ENCODE peak calls at places on chromosomes 7 and 10, in four cellular contexts. One of them, this sample, is unnamed.
A peak's percentile ranks its signal among the peaks of the same experiment; 100 is the strongest.

GRCh38 chr7:70392282-70392681 is 739.7 kb upstream of the GALNT17 start:
- DNase-seq in fibroblast of lung: peak; percentile 72
- DNase-seq in body of pancreas: no peak
- DNase-seq in cardiac muscle cell: no peak
- DNase-seq in this sample: no peak

GRCh38 chr10:72740526-72740925 is 48.6 kb downstream of the MCU start:
- DNase-seq in fibroblast of lung: peak; percentile 72
- DNase-seq in body of pancreas: peak; percentile 23
- DNase-seq in cardiac muscle cell: peak; percentile 22
- DNase-seq in this sample: peak; percentile 66

GRCh38 chr7:146865696-146866095 is 749.1 kb downstream of the CNTNAP2 start:
- DNase-seq in fibroblast of lung: no peak
- DNase-seq in body of pancreas: no peak
- DNase-seq in cardiac muscle cell: no peak
- DNase-seq in this sample: no peak

GRCh38 chr7:99272476-99273045 is at the start of gene MYH16:
- DNase-seq in fibroblast of lung: peak; percentile 55
- DNase-seq in body of pancreas: no peak
- DNase-seq in cardiac muscle cell: no peak
- DNase-seq in this sample: peak; percentile 3

GRCh38 chr10:112208292-112208691 is 24.7 kb upstream of the GPAM start:
- DNase-seq in fibroblast of lung: peak; percentile 62
- DNase-seq in body of pancreas: no peak
- DNase-seq in cardiac muscle cell: no peak
- DNase-seq in this sample: no peak

GRCh38 chr7:155820246-155820645 is 8.0 kb upstream of the SHH start:
- DNase-seq in fibroblast of lung: no peak
- DNase-seq in body of pancreas: no peak
- DNase-seq in cardiac muscle cell: no peak
- DNase-seq in this sample: no peak

GRCh38 chr10:122051609-122052385 is 62.8 kb downstream of the TACC2 start:
- DNase-seq in fibroblast of lung: peak; percentile 71
- DNase-seq in body of pancreas: peak; percentile 71
- DNase-seq in cardiac muscle cell: peak; percentile 76
- DNase-seq in this sample: peak; percentile 60

GRCh38 chr10:108849688-108850087 is 1073.6 kb downstream of the XPNPEP1 start:
- DNase-seq in fibroblast of lung: no peak
- DNase-seq in body of pancreas: no peak
- DNase-seq in cardiac muscle cell: no peak
- DNase-seq in this sample: no peak

GRCh38 chr10:11871470-11871869 is 48.3 kb downstream of the PROSER2 start:
- DNase-seq in fibroblast of lung: peak; percentile 39
- DNase-seq in body of pancreas: no peak
- DNase-seq in cardiac muscle cell: peak; percentile 76
- DNase-seq in this sample: no peak

GRCh38 chr7:128219646-128220045 is 21.4 kb upstream of the LEP start:
- DNase-seq in fibroblast of lung: no peak
- DNase-seq in body of pancreas: no peak
- DNase-seq in cardiac muscle cell: no peak
- DNase-seq in this sample: no peak

GRCh38 chr7:128215281-128215680 is 25.8 kb upstream of the LEP start:
- DNase-seq in fibroblast of lung: peak; percentile 96
- DNase-seq in body of pancreas: no peak
- DNase-seq in cardiac muscle cell: no peak
- DNase-seq in this sample: no peak

GRCh38 chr7:128215739-128216138 is 25.3 kb upstream of the LEP start:
- DNase-seq in fibroblast of lung: peak; percentile 65
- DNase-seq in body of pancreas: no peak
- DNase-seq in cardiac muscle cell: no peak
- DNase-seq in this sample: no peak

GRCh38 chr7:128217030-128217805 is 23.9 kb upstream of the LEP start:
- DNase-seq in fibroblast of lung: peak; percentile 90
- DNase-seq in body of pancreas: no peak
- DNase-seq in cardiac muscle cell: no peak
- DNase-seq in this sample: no peak

DNA sequence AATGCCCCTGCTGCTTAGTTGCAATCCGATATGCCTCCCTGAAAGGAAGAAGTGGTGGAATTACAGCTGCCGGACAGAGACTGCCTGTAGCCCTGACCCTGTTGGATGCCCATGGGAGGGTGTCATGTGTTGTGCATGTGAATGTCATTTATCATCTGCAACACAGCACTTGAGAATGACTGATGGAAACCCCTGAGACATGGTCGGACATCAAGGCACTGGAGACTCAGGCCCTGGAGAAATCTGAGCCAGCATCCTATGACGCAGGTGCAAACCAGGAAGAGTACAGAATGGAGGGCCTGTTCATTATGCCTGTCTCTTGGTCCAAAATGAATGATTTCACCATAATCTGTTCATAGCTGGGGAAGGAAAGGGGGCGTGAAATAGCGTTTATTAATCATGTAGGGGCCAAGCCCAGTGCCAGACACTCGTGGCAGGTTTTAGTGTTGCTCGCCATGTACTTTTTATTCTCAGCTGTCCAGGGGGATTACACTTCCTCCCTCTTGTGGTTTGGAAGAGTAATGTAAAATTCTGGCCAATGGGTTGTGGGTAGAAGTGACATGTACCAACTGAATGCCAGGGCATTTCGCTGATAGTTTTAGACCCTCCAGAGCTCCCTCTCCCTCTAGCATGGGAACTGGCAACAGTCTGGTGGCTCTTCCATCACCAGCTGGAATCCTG is 23.0 kb upstream of the LEP start:
- DNase-seq in fibroblast of lung: peak; percentile 48
- DNase-seq in body of pancreas: no peak
- DNase-seq in cardiac muscle cell: no peak
- DNase-seq in this sample: no peak
- TF ChIP-seq CTCF in fibroblast of lung: peak; percentile 8
- TF ChIP-seq CTCF in body of pancreas: no peak
- TF ChIP-seq CTCF in cardiac muscle cell: peak; percentile 12
- TF ChIP-seq CTCF in this sample: no peak

GRCh38 chr7:1883834-1884582 is 213.9 kb downstream of the ELFN1 start:
- DNase-seq in fibroblast of lung: no peak
- DNase-seq in body of pancreas: no peak
- DNase-seq in cardiac muscle cell: no peak
- DNase-seq in this sample: no peak
- TF ChIP-seq CTCF in fibroblast of lung: no peak
- TF ChIP-seq CTCF in body of pancreas: no peak
- TF ChIP-seq CTCF in cardiac muscle cell: no peak
- TF ChIP-seq CTCF in this sample: peak; percentile 44

DNA sequence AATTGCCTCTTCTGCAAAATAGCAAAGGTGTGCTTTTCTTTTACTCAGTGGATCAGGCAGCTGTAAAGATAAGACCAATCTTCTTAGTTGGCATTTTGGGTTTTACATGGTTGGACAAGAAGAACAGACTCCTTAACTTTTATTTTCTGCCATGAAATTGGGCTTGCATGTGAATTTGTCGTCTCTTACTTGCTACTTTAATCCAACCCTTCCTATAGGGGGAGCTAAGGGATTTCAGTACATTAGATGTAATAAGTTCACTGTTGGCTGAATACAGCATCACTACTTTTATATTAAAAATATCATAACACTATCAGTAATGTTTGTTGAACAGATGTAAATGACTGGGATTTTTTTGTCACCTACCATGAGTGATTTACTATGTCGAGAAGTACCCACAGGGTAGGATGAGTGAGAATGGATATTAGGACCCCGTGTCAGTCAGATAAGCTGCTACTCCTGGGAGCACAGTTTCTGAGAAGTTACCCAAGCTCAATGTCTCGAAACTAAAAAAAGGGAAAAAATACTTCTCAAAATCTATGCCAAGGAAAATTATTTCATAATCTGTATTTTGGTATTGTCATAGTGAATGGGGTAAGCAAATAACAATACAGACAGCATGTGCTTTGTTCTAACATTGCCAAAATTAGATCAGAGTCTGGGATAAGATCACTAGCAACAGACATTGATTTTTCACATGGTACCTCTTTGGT is 127.4 kb upstream of the AGR3 start:
- DNase-seq in fibroblast of lung: peak; percentile 20
- DNase-seq in body of pancreas: no peak
- DNase-seq in cardiac muscle cell: no peak
- DNase-seq in this sample: no peak
- TF ChIP-seq CTCF in fibroblast of lung: peak; percentile 37
- TF ChIP-seq CTCF in body of pancreas: peak; percentile 52
- TF ChIP-seq CTCF in cardiac muscle cell: peak; percentile 45
- TF ChIP-seq CTCF in this sample: peak; percentile 67

GRCh38 chr10:63866747-63867140 is 345.5 kb downstream of the REEP3 start:
- DNase-seq in fibroblast of lung: no peak
- DNase-seq in body of pancreas: no peak
- DNase-seq in cardiac muscle cell: peak; percentile 38
- DNase-seq in this sample: peak; percentile 18
- TF ChIP-seq CTCF in fibroblast of lung: peak; percentile 8
- TF ChIP-seq CTCF in body of pancreas: peak; percentile 29
- TF ChIP-seq CTCF in cardiac muscle cell: no peak
- TF ChIP-seq CTCF in this sample: peak; percentile 73

DNA sequence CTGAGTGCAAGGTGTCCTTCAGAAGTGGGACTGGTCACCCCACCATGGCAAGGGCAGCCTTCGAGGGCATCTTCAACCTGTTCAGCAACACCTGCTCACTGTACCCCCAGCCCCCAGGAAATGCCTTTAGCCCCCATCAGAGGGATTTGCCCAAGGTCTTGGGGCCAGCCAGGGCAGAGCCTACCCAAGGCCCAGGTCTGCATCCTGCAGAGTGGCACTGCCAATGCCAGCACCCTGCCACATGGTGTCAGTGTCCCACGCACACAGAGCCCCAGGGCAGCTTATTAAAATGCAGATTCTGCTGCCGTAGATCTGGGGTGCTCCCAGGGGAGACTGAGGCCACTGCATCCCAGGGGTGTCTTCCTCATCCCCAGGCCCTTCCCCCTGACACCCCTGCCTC is 106.2 kb upstream of the KCTD7 start:
- DNase-seq in fibroblast of lung: no peak
- DNase-seq in body of pancreas: peak; percentile 25
- DNase-seq in cardiac muscle cell: no peak
- DNase-seq in this sample: peak; percentile 28
- TF ChIP-seq CTCF in fibroblast of lung: peak; percentile 22
- TF ChIP-seq CTCF in body of pancreas: no peak
- TF ChIP-seq CTCF in cardiac muscle cell: peak; percentile 22
- TF ChIP-seq CTCF in this sample: no peak

GRCh38 chr7:49486974-49487919 is 286.2 kb upstream of the VWC2 start:
- DNase-seq in fibroblast of lung: no peak
- DNase-seq in body of pancreas: no peak
- DNase-seq in cardiac muscle cell: no peak
- DNase-seq in this sample: no peak
- TF ChIP-seq CTCF in fibroblast of lung: no peak
- TF ChIP-seq CTCF in body of pancreas: no peak
- TF ChIP-seq CTCF in cardiac muscle cell: no peak
- TF ChIP-seq CTCF in this sample: no peak